ENCODE peak calls at places on chromosomes 5 and 9, in four cellular contexts. P is A549; Z is stimulated activated CD4-positive, alpha-beta T cell treated with anti-CD3 and anti-CD28 coated beads, TNF-alpha, amount 100 ng/mL, for 4 hours; U is activated T-helper 9 cell treated with anti-CD3 and anti-CD28 coated beads, Interleukin-2, amount 50 U/mL, for 16 hours. R is an unnamed sample.

GRCh38 chr5:76674330-76675066 is 41.4 kb upstream of the F2R start:
- DNase-seq in P (peak), Z (no peak), U (no peak), R (no peak)

GRCh38 chr5:57711471-57711870 is 228.9 kb upstream of the ACTBL2 start:
- DNase-seq in P (no peak), Z (no peak), U (no peak), R (no peak)

GRCh38 chr9:93308158-93308602 is 124.2 kb downstream of the WNK2 start:
- DNase-seq in P (no peak), Z (no peak), U (no peak), R (no peak)

GRCh38 chr9:72786948-72787347 is 165.9 kb downstream of the ALDH1A1 start:
- DNase-seq in P (no peak), Z (no peak), U (no peak), R (no peak)

GRCh38 chr9:120891255-120891954 is 14.4 kb upstream of the PHF19 start:
- DNase-seq in P (no peak), Z (no peak), U (peak), R (no peak)

GRCh38 chr9:631596-631995 is 209.9 kb upstream of the DMRT1 start:
- DNase-seq in P (no peak), Z (no peak), U (no peak), R (no peak)

GRCh38 chr5:157108961-157109360 is at the start of gene HAVCR2:
- DNase-seq in P (no peak), Z (peak), U (no peak), R (peak)

GRCh38 chr9:19161257-19162025 is 34.1 kb upstream of the PLIN2 start:
- DNase-seq in P (peak), Z (no peak), U (peak), R (no peak)

GRCh38 chr5:58716713-58717112 is 133.8 kb downstream of the RAB3C start:
- DNase-seq in P (no peak), Z (no peak), U (no peak), R (no peak)